ENCODE peak calls at places on chromosomes 2 and 18, in eight cellular contexts. A is heart right ventricle, W is endothelial cell, N is thoracic aorta, K is PC-3, X is cardiac muscle cell, T is foreskin fibroblast, B is stomach. M is an unnamed sample.

GRCh38 chr18:40019797-40020392 is 1935.1 kb upstream of the PIK3C3 start:
- DNase-seq in N (no peak), A (no peak), K (no peak), X (no peak), T (peak), B (no peak), W (no peak), M (peak)

GRCh38 chr2:70083344-70084156 is 3.7 kb upstream of the PCBP1 start:
- DNase-seq in W (no peak), K (peak), X (no peak), A (no peak), N (no peak), B (no peak), T (peak), M (peak)

GRCh38 chr2:163943403-163944356 is 207.9 kb upstream of the FIGN start:
- DNase-seq in T (no peak), W (no peak), A (no peak), X (no peak), K (peak), B (no peak), N (no peak), M (no peak)

GRCh38 chr2:16281451-16282330 is 341.3 kb downstream of the MYCN start:
- DNase-seq in N (no peak), W (peak), X (peak), T (no peak), B (peak), A (peak), K (peak), M (peak)

GRCh38 chr2:55703350-55703749 is 9.7 kb upstream of the PNPT1 start:
- DNase-seq in A (no peak), W (no peak), B (no peak), X (no peak), K (no peak), T (no peak), N (no peak), M (no peak)

GRCh38 chr2:164456599-164456998 is 164.7 kb downstream of the GRB14 start:
- DNase-seq in N (no peak), A (no peak), X (peak), K (no peak), W (no peak), B (no peak), T (peak), M (peak)

GRCh38 chr18:49241852-49242251 is 218.6 kb downstream of the DYM start:
- DNase-seq in B (no peak), X (no peak), W (no peak), A (no peak), T (peak), N (no peak), K (no peak), M (peak)

GRCh38 chr18:31506024-31506742 is 8.2 kb downstream of the DSG2 start:
- DNase-seq in A (no peak), X (peak), W (no peak), N (no peak), K (peak), T (no peak), B (no peak), M (peak)

GRCh38 chr2:160324161-160324768 is 124.2 kb upstream of the ITGB6 start:
- DNase-seq in K (peak), X (peak), W (peak), T (peak), B (peak), A (peak), N (no peak), M (peak)

GRCh38 chr2:134774786-134775641 is 56.2 kb upstream of the TMEM163 start:
- DNase-seq in W (no peak), A (no peak), B (peak), K (peak), X (peak), T (peak), N (no peak), M (peak)

DNA sequence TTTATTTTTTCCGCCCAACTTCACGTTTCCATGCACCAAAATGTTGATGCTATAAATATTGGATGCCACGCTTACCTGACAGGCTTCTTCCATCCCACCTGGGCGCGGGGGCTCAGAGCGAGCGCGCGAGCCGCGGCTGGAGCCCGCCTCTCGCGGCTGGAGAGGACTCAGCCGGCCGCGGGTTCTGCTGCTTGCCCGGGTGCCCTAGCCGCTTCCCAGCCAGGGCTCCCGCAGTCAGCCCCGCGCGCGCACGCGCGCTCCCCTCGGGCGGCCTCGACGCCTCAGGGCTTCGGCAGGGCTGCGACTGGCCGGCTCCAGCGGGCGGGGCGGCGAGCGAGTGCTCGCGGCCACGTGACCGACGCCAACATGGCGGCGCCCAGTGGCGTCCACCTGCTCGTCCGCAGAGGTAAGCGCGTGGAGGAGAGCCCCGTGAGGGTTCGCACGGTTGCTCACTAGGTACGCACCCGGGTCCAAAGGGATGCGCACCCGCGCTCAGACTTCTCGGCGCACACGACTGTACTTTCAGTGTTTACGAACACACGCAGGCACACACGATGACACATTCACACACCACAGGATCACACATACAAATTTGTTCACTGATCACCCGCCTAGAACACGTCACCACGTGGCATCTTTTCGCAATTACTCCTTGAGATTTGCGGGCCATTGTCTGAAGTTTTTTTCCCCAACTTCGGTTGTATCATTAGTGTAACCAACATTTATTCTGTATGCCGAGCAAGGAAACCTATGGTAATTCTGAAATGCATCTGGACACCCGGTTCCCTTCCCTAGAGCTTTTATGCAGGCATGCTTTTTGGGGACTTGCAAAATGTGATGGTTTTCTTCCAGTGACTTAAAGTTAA is at the start of gene METAP1D:
- DNase-seq in X (peak), B (peak), T (peak), W (peak), N (peak), A (peak), K (peak), M (peak)
- TF ChIP-seq CTCF in X (no peak), B (no peak), T (no peak), W (no peak), N (no peak), A (no peak), K (no peak), M (no peak)

GRCh38 chr2:84927275-84927627 is 21.8 kb downstream of the TMSB10 start:
- DNase-seq in T (no peak), A (no peak), X (no peak), K (no peak), W (no peak), B (no peak), N (no peak), M (no peak)
- TF ChIP-seq CTCF in T (no peak), A (no peak), X (no peak), K (no peak), W (no peak), B (no peak), N (no peak), M (no peak)

GRCh38 chr2:202033317-202034248 is at the start of gene FZD7:
- DNase-seq in X (peak), K (peak), T (peak), B (peak), N (peak), A (peak), W (peak), M (peak)

GRCh38 chr2:202036601-202037037 is 3.0 kb downstream of the FZD7 start:
- DNase-seq in W (peak), T (peak), N (no peak), A (no peak), B (no peak), K (no peak), X (no peak), M (no peak)

GRCh38 chr2:202035941-202036372 is 2.3 kb downstream of the FZD7 start:
- DNase-seq in T (no peak), K (no peak), N (no peak), W (peak), B (no peak), X (no peak), A (no peak), M (no peak)

GRCh38 chr2:202034249-202035088 is 814 bp downstream of the FZD7 start:
- DNase-seq in K (peak), T (peak), N (no peak), W (peak), A (no peak), B (no peak), X (peak), M (peak)

GRCh38 chr2:202035089-202035940 is 1.7 kb downstream of the FZD7 start:
- DNase-seq in B (peak), K (no peak), A (peak), T (peak), X (peak), W (peak), N (no peak), M (no peak)
- TF ChIP-seq CTCF in B (peak), K (no peak), A (peak), T (peak), X (peak), W (peak), N (peak), M (no peak)

DNA sequence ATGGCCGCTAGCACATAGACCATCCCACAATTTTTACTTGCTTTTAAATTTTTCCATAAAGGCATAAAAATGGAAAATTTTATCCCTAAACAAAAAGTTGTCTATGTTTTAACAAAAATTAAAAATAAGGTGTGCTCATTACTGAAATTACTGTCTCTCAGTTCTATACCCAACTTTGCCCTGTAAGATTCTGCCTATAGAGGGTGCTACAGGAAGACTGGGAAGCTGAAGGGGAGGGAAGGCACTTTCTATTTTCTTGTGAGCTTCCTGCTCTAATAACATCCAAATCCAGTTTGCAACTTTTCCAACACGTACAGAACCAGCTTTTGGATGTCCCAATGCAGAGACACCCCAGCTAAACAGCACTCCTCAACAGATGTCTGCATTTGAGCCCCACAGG is 666.9 kb downstream of the PLCL1 start:
- DNase-seq in B (no peak), N (no peak), T (no peak), X (no peak), A (no peak), K (no peak), W (no peak), M (peak)
- TF ChIP-seq CTCF in B (no peak), N (no peak), T (no peak), X (no peak), A (no peak), K (peak), W (peak), M (no peak)

DNA sequence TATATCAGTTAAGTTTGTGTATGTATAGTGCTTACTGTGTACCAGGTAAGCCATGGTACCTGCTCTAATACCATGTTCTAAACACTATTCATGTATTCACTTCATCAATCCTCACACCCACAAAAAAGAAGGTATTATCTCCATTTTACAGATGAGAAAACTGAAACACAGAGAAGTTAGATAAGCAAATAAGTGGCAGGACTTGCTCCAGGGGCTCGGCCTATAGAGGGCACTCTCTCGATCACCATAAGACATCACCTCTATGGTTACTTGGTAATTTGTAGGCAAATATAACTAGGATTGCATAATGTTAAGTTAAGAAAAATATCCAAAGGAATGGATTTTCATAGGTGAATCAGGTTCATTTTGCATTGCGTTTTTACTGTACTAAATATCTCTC is 118.1 kb upstream of the FN1 start:
- DNase-seq in T (no peak), B (no peak), N (no peak), A (no peak), W (no peak), X (no peak), K (no peak), M (no peak)
- TF ChIP-seq CTCF in T (no peak), B (no peak), N (no peak), A (no peak), W (no peak), X (no peak), K (peak), M (no peak)

GRCh38 chr2:74585406-74586182 is 31.1 kb downstream of the DOK1 start:
- DNase-seq in W (no peak), A (peak), K (no peak), B (no peak), X (peak), T (no peak), N (no peak), M (no peak)
- TF ChIP-seq CTCF in W (no peak), A (no peak), K (no peak), B (no peak), X (peak), T (no peak), N (no peak), M (no peak)

GRCh38 chr2:29114841-29115609 is at the start of gene CLIP4:
- DNase-seq in A (peak), N (no peak), W (no peak), T (peak), K (peak), X (peak), B (peak), M (peak)
- TF ChIP-seq CTCF in A (no peak), N (no peak), W (no peak), T (no peak), K (no peak), X (no peak), B (no peak), M (no peak)

GRCh38 chr2:195572894-195573293 is 84.1 kb upstream of the SLC39A10 start:
- DNase-seq in X (no peak), W (no peak), A (no peak), K (no peak), T (no peak), B (no peak), N (no peak), M (no peak)
- TF ChIP-seq CTCF in X (no peak), W (no peak), A (no peak), K (no peak), T (no peak), B (no peak), N (no peak), M (no peak)

GRCh38 chr2:233129351-233129978 is 69.3 kb downstream of the INPP5D start:
- DNase-seq in A (no peak), N (no peak), K (peak), X (peak), B (no peak), W (peak), T (no peak), M (no peak)
- TF ChIP-seq CTCF in A (peak), N (no peak), K (peak), X (peak), B (no peak), W (peak), T (no peak), M (no peak)

DNA sequence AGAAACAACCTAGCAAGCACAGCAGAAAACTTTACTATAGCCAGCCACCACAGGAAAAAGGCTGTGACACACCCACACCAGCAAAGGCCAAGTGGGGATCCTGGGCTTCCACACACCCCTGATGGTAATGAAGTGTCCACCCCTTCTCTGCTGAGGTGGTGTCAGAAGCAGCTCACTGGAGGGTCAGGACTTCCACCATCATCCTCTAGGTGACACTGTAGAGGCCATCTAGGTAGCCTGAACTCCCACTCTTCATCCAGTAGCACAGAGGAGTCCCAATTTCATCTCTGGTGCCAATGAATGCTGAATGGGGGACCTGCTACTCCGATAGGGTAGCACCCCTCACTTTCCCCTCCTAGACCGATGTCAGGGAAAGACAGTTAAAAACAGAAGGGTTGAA is 1544.4 kb downstream of the LRP1B start:
- DNase-seq in T (peak), B (no peak), W (peak), N (no peak), K (peak), A (no peak), X (peak), M (peak)
- TF ChIP-seq CTCF in T (peak), B (peak), W (peak), N (no peak), K (peak), A (no peak), X (peak), M (peak)

M was measured in MCF 10A.